ENCODE peak calls at places on chromosome 22, in six cellular contexts. U is stomach, S is fibroblast of mammary gland, Z is colonic mucosa, K is ovary, W is astrocyte of the cerebellum. D is an unnamed sample.

GRCh38 chr22:44724416-44724815 is 22.4 kb downstream of the PRR5 start:
- DNase-seq in K (no peak), Z (no peak), S (no peak), U (no peak), W (no peak), D (no peak)

GRCh38 chr22:34975721-34976120 is 90.2 kb upstream of the ISX start:
- DNase-seq in K (no peak), W (no peak), U (no peak), Z (no peak), S (no peak), D (no peak)

GRCh38 chr22:27407369-27407985 is 394.1 kb downstream of the MN1 start:
- DNase-seq in K (no peak), Z (no peak), W (no peak), U (no peak), S (no peak), D (no peak)

GRCh38 chr22:19120829-19121630 is 1.2 kb downstream of the DGCR2 start:
- DNase-seq in Z (peak; percentile 75), K (peak; percentile 31), W (no peak), U (peak; percentile 66), S (peak; percentile 40), D (peak; percentile 65)

GRCh38 chr22:40679964-40680818 is 907 bp downstream of the MCHR1 start:
- DNase-seq in K (no peak), U (no peak), Z (no peak), W (no peak), S (peak; percentile 15), D (no peak)

GRCh38 chr22:43114958-43115357 is 4.4 kb downstream of the BIK start:
- DNase-seq in U (peak; percentile 90), K (no peak), S (no peak), W (no peak), Z (peak; percentile 91), D (peak; percentile 70)

GRCh38 chr22:44419429-44419828 is 78.6 kb downstream of the RTL6 start:
- DNase-seq in S (peak; percentile 34), W (no peak), U (no peak), K (no peak), Z (no peak), D (no peak)

GRCh38 chr22:41779889-41780505 is 20.5 kb upstream of the CCDC134 start:
- DNase-seq in S (no peak), U (no peak), Z (no peak), K (no peak), W (no peak), D (no peak)

GRCh38 chr22:46890819-46891218 is 128.4 kb downstream of the TBC1D22A start:
- DNase-seq in Z (no peak), W (no peak), K (no peak), U (no peak), S (no peak), D (no peak)

GRCh38 chr22:27825174-27825573 is 23.6 kb upstream of the MN1 start:
- DNase-seq in S (peak; percentile 15), W (no peak), Z (no peak), K (no peak), U (no peak), D (no peak)

GRCh38 chr22:32804036-32804435 is 2.5 kb downstream of the TIMP3 start:
- DNase-seq in W (no peak), U (no peak), S (peak; percentile 74), K (no peak), Z (no peak), D (no peak)

DNA sequence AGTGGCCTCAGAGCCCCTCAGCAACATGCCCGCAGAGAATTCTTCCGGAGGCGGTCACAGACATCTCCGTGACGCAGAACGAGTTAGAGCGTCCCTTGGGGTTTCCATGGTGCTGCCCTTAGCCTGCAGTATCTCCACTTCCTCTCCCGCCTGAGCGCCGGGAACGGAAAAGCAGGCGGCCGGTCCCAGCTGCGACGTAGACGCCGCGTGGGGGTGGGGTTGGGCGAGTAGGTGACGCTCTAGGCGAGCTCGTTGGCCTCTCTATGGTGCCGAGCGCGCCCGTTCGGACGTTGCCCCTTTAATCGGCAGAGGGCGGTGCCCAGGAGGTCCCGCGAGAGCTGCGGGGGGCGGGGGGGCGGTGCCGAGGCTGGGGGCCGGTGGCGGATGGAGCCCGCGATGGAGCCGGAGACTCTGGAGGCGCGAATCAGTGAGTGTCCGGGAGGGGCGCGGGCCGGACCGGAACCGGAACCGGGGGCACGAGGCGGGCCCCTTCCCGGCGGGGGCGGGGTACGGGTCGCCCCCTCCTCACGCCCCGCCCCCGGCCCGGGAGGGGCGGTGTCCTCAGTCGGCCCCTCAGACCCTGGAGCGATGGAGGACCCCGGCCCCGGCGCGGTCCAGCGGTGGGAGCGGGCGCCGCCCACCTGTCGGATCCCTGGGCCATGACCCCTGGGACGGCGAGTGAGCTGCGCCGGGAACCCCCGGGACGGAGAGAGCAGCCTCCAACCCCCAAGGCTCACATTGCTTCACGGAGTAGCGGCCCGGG is at the start of gene GGA1:
- DNase-seq in K (peak; percentile 95), S (peak; percentile 97), W (peak; percentile 91), U (peak; percentile 96), Z (peak; percentile 95), D (peak; percentile 95)
- TF ChIP-seq CTCF in K (peak; percentile 6), S (no peak), W (no peak), U (no peak), Z (no peak), D (no peak)

GRCh38 chr22:23984430-23984829 is 4.5 kb downstream of the GSTT2 start:
- DNase-seq in W (peak; percentile 22), K (no peak), Z (no peak), S (peak; percentile 53), U (no peak), D (peak; percentile 65)
- TF ChIP-seq CTCF in W (peak; percentile 76), K (peak; percentile 28), Z (peak; percentile 77), S (peak; percentile 77), U (no peak), D (peak; percentile 62)

DNA sequence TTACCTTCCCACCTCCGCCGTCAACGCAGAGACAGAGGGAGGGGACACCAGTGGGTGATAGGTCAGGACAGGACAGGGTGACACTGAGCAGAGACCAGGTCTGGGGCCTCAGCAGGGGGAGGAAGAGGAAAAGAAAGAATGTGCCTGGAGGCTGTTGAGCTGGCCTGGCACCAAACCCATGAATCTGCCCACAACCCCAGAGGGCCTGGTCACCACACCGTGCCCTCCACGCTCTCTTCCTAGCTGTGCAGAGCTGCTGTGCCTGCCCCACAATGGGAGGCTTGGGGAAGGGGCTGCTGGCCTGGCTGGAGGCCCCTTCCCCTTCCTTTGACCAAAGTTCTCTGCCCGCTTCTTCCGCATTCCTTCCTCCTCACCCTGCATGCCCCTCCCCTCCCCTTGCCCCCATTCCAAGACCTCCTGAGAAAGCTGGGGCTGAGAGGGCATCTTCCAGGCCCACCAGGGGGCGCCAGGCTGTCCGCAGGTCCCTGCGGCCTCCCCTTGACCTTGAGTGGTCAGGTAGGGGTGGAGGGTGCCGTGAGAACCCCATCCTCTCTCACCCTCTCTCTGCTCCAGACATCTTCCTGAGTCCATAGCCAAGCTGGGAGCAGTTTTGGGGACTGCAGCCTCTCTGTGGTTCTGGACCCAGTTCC is 11.0 kb upstream of the CACNA1I start:
- DNase-seq in Z (no peak), U (no peak), W (no peak), S (no peak), K (no peak), D (peak; percentile 65)
- TF ChIP-seq CTCF in Z (peak; percentile 17), U (no peak), W (peak; percentile 45), S (peak; percentile 41), K (no peak), D (peak; percentile 78)

GRCh38 chr22:33867118-33867863 is 53.0 kb downstream of the LARGE1 start:
- DNase-seq in Z (peak; percentile 65), U (peak; percentile 35), W (no peak), S (peak; percentile 78), K (no peak), D (no peak)

GRCh38 chr22:33865248-33865647 is 55.0 kb downstream of the LARGE1 start:
- DNase-seq in Z (no peak), K (no peak), S (no peak), W (no peak), U (no peak), D (no peak)

GRCh38 chr22:33864723-33865130 is 55.5 kb downstream of the LARGE1 start:
- DNase-seq in W (no peak), U (no peak), Z (no peak), K (no peak), S (peak; percentile 53), D (no peak)

GRCh38 chr22:33866521-33866920 is 53.8 kb downstream of the LARGE1 start:
- DNase-seq in U (no peak), Z (no peak), W (no peak), K (no peak), S (no peak), D (no peak)

GRCh38 chr22:33865996-33866395 is 54.3 kb downstream of the LARGE1 start:
- DNase-seq in K (no peak), Z (no peak), U (no peak), W (no peak), S (no peak), D (no peak)
- TF ChIP-seq CTCF in K (no peak), Z (no peak), U (no peak), W (no peak), S (no peak), D (no peak)

GRCh38 chr22:26322179-26322905 is 106.7 kb upstream of the ASPHD2 start:
- DNase-seq in Z (no peak), K (no peak), S (peak; percentile 83), W (peak; percentile 51), U (no peak), D (no peak)

GRCh38 chr22:26316732-26317131 is 112.3 kb upstream of the ASPHD2 start:
- DNase-seq in Z (no peak), W (no peak), K (no peak), S (no peak), U (no peak), D (no peak)

GRCh38 chr22:26320469-26320868 is 108.6 kb upstream of the ASPHD2 start:
- DNase-seq in S (no peak), U (no peak), K (no peak), W (no peak), Z (no peak), D (no peak)

GRCh38 chr22:26321469-26321913 is 107.6 kb upstream of the ASPHD2 start:
- DNase-seq in U (no peak), S (peak; percentile 64), K (no peak), Z (no peak), W (no peak), D (no peak)

GRCh38 chr22:26318975-26319374 is 110.1 kb upstream of the ASPHD2 start:
- DNase-seq in S (no peak), Z (no peak), K (no peak), W (no peak), U (no peak), D (peak; percentile 27)
- TF ChIP-seq CTCF in S (no peak), Z (no peak), K (no peak), W (peak; percentile 44), U (no peak), D (no peak)

DNA sequence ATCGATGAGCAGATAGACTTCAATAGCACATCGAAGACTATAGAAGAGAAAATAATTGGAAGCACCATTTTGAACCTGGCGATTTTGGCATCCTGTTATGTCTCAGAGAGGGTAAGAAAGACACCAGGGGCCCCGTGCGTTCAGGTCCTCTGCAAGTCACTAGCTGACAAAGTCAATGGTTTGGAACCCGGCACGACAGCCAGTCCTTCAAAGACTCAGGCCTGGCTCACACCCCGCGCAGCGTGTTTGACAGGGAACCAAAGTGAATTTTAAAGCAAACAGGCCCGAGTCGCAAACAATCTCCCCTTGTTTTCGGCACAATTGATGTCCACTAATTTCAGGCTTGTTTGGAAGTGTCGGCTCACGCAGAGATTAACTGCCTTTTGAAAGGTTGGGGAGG is 716.6 kb downstream of the BRD1 start:
- DNase-seq in Z (no peak), K (no peak), U (no peak), S (no peak), W (no peak), D (no peak)
- TF ChIP-seq CTCF in Z (no peak), K (no peak), U (no peak), S (no peak), W (no peak), D (no peak)